ENCODE peak calls at places on chromosomes 4 and X, in eight cellular contexts. One of them, this sample, is unnamed.
A peak's percentile ranks its signal among the peaks of the same experiment; 100 is the strongest.

GRCh38 chr4:173794662-173795061 is 264.6 kb upstream of the HAND2 start:
- DNase-seq in SK-N-SH: no peak
- DNase-seq in HepG2: no peak
- DNase-seq in A549: no peak
- DNase-seq in HCT116: no peak
- DNase-seq in K562: no peak
- DNase-seq in GM23338: no peak
- DNase-seq in Panc1: no peak
- DNase-seq in this sample: no peak

GRCh38 chr4:127641524-127641923 is 8.8 kb downstream of the INTU start:
- DNase-seq in HepG2: no peak
- DNase-seq in GM23338: no peak
- DNase-seq in K562: no peak
- DNase-seq in Panc1: no peak
- DNase-seq in SK-N-SH: no peak
- DNase-seq in HCT116: no peak
- DNase-seq in A549: no peak
- DNase-seq in this sample: no peak

GRCh38 chrX:20319054-20319453 is 52.3 kb upstream of the RPS6KA3 start:
- DNase-seq in A549: no peak
- DNase-seq in HepG2: no peak
- DNase-seq in K562: no peak
- DNase-seq in Panc1: no peak
- DNase-seq in SK-N-SH: no peak
- DNase-seq in HCT116: no peak
- DNase-seq in GM23338: no peak
- DNase-seq in this sample: no peak

GRCh38 chr4:139528377-139529005 is 27.5 kb downstream of the SETD7 start:
- DNase-seq in HCT116: no peak
- DNase-seq in SK-N-SH: no peak
- DNase-seq in GM23338: no peak
- DNase-seq in Panc1: no peak
- DNase-seq in A549: no peak
- DNase-seq in HepG2: no peak
- DNase-seq in K562: no peak
- DNase-seq in this sample: peak; percentile 11

GRCh38 chrX:103520391-103520790 is 1.1 kb upstream of the RAB40A start:
- DNase-seq in GM23338: no peak
- DNase-seq in HCT116: no peak
- DNase-seq in HepG2: no peak
- DNase-seq in A549: no peak
- DNase-seq in SK-N-SH: no peak
- DNase-seq in K562: no peak
- DNase-seq in Panc1: no peak
- DNase-seq in this sample: no peak

GRCh38 chrX:109840585-109840984 is 107.5 kb upstream of the ACSL4 start:
- DNase-seq in SK-N-SH: no peak
- DNase-seq in Panc1: no peak
- DNase-seq in K562: peak; percentile 47
- DNase-seq in A549: peak; percentile 69
- DNase-seq in GM23338: no peak
- DNase-seq in HepG2: peak; percentile 17
- DNase-seq in HCT116: peak; percentile 21
- DNase-seq in this sample: no peak

GRCh38 chr4:81314196-81314896 is 99.3 kb upstream of the PRKG2 start:
- DNase-seq in Panc1: no peak
- DNase-seq in A549: peak; percentile 1
- DNase-seq in HepG2: no peak
- DNase-seq in K562: no peak
- DNase-seq in HCT116: no peak
- DNase-seq in GM23338: no peak
- DNase-seq in SK-N-SH: no peak
- DNase-seq in this sample: no peak

GRCh38 chrX:10288400-10288799 is 131.6 kb downstream of the CLCN4 start:
- DNase-seq in HCT116: no peak
- DNase-seq in SK-N-SH: no peak
- DNase-seq in Panc1: no peak
- DNase-seq in GM23338: no peak
- DNase-seq in HepG2: no peak
- DNase-seq in A549: peak; percentile 33
- DNase-seq in K562: no peak
- DNase-seq in this sample: no peak

GRCh38 chrX:118325453-118325852 is 20.5 kb upstream of the WDR44 start:
- DNase-seq in HepG2: no peak
- DNase-seq in Panc1: no peak
- DNase-seq in HCT116: no peak
- DNase-seq in SK-N-SH: no peak
- DNase-seq in GM23338: peak; percentile 22
- DNase-seq in A549: peak; percentile 22
- DNase-seq in K562: peak; percentile 14
- DNase-seq in this sample: no peak

GRCh38 chr4:22514431-22514830 is 1.4 kb downstream of the ADGRA3 start:
- DNase-seq in HCT116: no peak
- DNase-seq in Panc1: no peak
- DNase-seq in K562: no peak
- DNase-seq in HepG2: no peak
- DNase-seq in A549: no peak
- DNase-seq in SK-N-SH: no peak
- DNase-seq in GM23338: no peak
- DNase-seq in this sample: no peak

GRCh38 chr4:169799260-169799659 is 41.5 kb upstream of the HPF1 start:
- DNase-seq in HCT116: no peak
- DNase-seq in HepG2: no peak
- DNase-seq in Panc1: no peak
- DNase-seq in GM23338: no peak
- DNase-seq in SK-N-SH: no peak
- DNase-seq in K562: no peak
- DNase-seq in A549: no peak
- DNase-seq in this sample: no peak

GRCh38 chr4:22191565-22192301 is 243.2 kb upstream of the KCNIP4 start:
- DNase-seq in SK-N-SH: no peak
- DNase-seq in HCT116: no peak
- DNase-seq in A549: no peak
- DNase-seq in HepG2: no peak
- DNase-seq in GM23338: peak; percentile 16
- DNase-seq in K562: no peak
- DNase-seq in Panc1: no peak
- DNase-seq in this sample: no peak

GRCh38 chrX:45788941-45789348 is 588.3 kb upstream of the DIPK2B start:
- DNase-seq in GM23338: peak; percentile 44
- DNase-seq in A549: no peak
- DNase-seq in SK-N-SH: no peak
- DNase-seq in HCT116: no peak
- DNase-seq in Panc1: no peak
- DNase-seq in HepG2: no peak
- DNase-seq in K562: no peak
- DNase-seq in this sample: no peak

DNA sequence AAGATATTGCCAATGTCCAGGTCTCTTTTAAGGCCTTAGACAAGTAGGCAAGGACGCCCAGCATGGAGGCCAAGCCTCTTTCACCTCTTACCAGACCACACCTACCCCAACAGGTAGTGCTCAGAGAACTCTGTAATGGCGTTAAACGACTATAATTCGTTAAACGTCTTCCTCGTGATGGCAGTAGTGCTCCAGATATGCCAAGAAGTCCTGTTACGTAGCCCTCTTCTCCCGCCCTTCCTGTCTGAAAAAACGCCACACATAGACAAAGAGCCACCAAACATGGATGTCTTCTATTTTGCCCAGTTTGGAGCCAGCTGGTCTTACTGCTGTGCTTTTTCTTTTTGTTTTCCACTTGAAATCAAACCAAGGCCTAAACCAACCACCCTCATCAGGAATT is 190.7 kb downstream of the OR13H1 start:
- DNase-seq in GM23338: no peak
- DNase-seq in Panc1: peak; percentile 77
- DNase-seq in A549: no peak
- DNase-seq in K562: no peak
- DNase-seq in HCT116: no peak
- DNase-seq in HepG2: no peak
- DNase-seq in SK-N-SH: no peak
- DNase-seq in this sample: peak; percentile 93
- TF ChIP-seq REST in GM23338: no peak
- TF ChIP-seq REST in Panc1: no peak
- TF ChIP-seq REST in A549: no peak
- TF ChIP-seq REST in K562: no peak
- TF ChIP-seq REST in HCT116: no peak
- TF ChIP-seq REST in HepG2: no peak
- TF ChIP-seq REST in SK-N-SH: no peak
- TF ChIP-seq REST in this sample: no peak

GRCh38 chrX:65600106-65600505 is 65.5 kb upstream of the LAS1L start:
- DNase-seq in A549: no peak
- DNase-seq in HepG2: no peak
- DNase-seq in Panc1: no peak
- DNase-seq in K562: no peak
- DNase-seq in SK-N-SH: no peak
- DNase-seq in HCT116: no peak
- DNase-seq in GM23338: no peak
- DNase-seq in this sample: no peak

GRCh38 chrX:65601126-65601525 is 66.3 kb upstream of the MSN start:
- DNase-seq in Panc1: no peak
- DNase-seq in SK-N-SH: no peak
- DNase-seq in HCT116: no peak
- DNase-seq in GM23338: no peak
- DNase-seq in A549: no peak
- DNase-seq in K562: no peak
- DNase-seq in HepG2: no peak
- DNase-seq in this sample: no peak

GRCh38 chrX:65598559-65599147 is 64.1 kb upstream of the LAS1L start:
- DNase-seq in GM23338: no peak
- DNase-seq in HCT116: no peak
- DNase-seq in HepG2: no peak
- DNase-seq in Panc1: no peak
- DNase-seq in K562: no peak
- DNase-seq in SK-N-SH: no peak
- DNase-seq in A549: no peak
- DNase-seq in this sample: no peak

GRCh38 chrX:65596270-65596669 is 61.7 kb upstream of the LAS1L start:
- DNase-seq in SK-N-SH: no peak
- DNase-seq in Panc1: no peak
- DNase-seq in K562: peak; percentile 13
- DNase-seq in HepG2: no peak
- DNase-seq in HCT116: no peak
- DNase-seq in GM23338: no peak
- DNase-seq in A549: no peak
- DNase-seq in this sample: peak; percentile 43

GRCh38 chrX:65601530-65602281 is 65.7 kb upstream of the MSN start:
- DNase-seq in HepG2: peak; percentile 0
- DNase-seq in Panc1: no peak
- DNase-seq in GM23338: no peak
- DNase-seq in SK-N-SH: no peak
- DNase-seq in A549: peak; percentile 28
- DNase-seq in HCT116: no peak
- DNase-seq in K562: no peak
- DNase-seq in this sample: no peak
- TF ChIP-seq REST in HepG2: no peak
- TF ChIP-seq REST in Panc1: no peak
- TF ChIP-seq REST in GM23338: no peak
- TF ChIP-seq REST in SK-N-SH: no peak
- TF ChIP-seq REST in A549: no peak
- TF ChIP-seq REST in HCT116: no peak
- TF ChIP-seq REST in K562: no peak
- TF ChIP-seq REST in this sample: no peak

GRCh38 chr4:1291091-1291490 is 1.4 kb downstream of the MAEA start:
- DNase-seq in A549: no peak
- DNase-seq in K562: no peak
- DNase-seq in HepG2: no peak
- DNase-seq in Panc1: no peak
- DNase-seq in GM23338: no peak
- DNase-seq in SK-N-SH: no peak
- DNase-seq in HCT116: no peak
- DNase-seq in this sample: no peak

GRCh38 chr4:1289232-1290164 is at the start of gene MAEA:
- DNase-seq in SK-N-SH: peak; percentile 100
- DNase-seq in HepG2: peak; percentile 92
- DNase-seq in K562: peak; percentile 99
- DNase-seq in A549: peak; percentile 95
- DNase-seq in HCT116: peak; percentile 91
- DNase-seq in Panc1: peak; percentile 80
- DNase-seq in GM23338: peak; percentile 99
- DNase-seq in this sample: peak; percentile 83

GRCh38 chr4:1291996-1292702 is 2.5 kb downstream of the MAEA start:
- DNase-seq in SK-N-SH: no peak
- DNase-seq in HCT116: no peak
- DNase-seq in A549: no peak
- DNase-seq in K562: no peak
- DNase-seq in GM23338: no peak
- DNase-seq in HepG2: no peak
- DNase-seq in Panc1: no peak
- DNase-seq in this sample: no peak

GRCh38 chr4:1288786-1289185 is 905 bp upstream of the MAEA start:
- DNase-seq in HCT116: no peak
- DNase-seq in A549: no peak
- DNase-seq in K562: no peak
- DNase-seq in HepG2: no peak
- DNase-seq in Panc1: no peak
- DNase-seq in SK-N-SH: no peak
- DNase-seq in GM23338: no peak
- DNase-seq in this sample: no peak

GRCh38 chr4:1290165-1290977 is 680 bp downstream of the MAEA start:
- DNase-seq in GM23338: no peak
- DNase-seq in Panc1: no peak
- DNase-seq in A549: peak; percentile 10
- DNase-seq in K562: peak; percentile 20
- DNase-seq in HCT116: no peak
- DNase-seq in HepG2: no peak
- DNase-seq in SK-N-SH: no peak
- DNase-seq in this sample: no peak
- TF ChIP-seq REST in GM23338: no peak
- TF ChIP-seq REST in Panc1: no peak
- TF ChIP-seq REST in A549: no peak
- TF ChIP-seq REST in K562: no peak
- TF ChIP-seq REST in HCT116: no peak
- TF ChIP-seq REST in HepG2: no peak
- TF ChIP-seq REST in SK-N-SH: no peak
- TF ChIP-seq REST in this sample: no peak

DNA sequence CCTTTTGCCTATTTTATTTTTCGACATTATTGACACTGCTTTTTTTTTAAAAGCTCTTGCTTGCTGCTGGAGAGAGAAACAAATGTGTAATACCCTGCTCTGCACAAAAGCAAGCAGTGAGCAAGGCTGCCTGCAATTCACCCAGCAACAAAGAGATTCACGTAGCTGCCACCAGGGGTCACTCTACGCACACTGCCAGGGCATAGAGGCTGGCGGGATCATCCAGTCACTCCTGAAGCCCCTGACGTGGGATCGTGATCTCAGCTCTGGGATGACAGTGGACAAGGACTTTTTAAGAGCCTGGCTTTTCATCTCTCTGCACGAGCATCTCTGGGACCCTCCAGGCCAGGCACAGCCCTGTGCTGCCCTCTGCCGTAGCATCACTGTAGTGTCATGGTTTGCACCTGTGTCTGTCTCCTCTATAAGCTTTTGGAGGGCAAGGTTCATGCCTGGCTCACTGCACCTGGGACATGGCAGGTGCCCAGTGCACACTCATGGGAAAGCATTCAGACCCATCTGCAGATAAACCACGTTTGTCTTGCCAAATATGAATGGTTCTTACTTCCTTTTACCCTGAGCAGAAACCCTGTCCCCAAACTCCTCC is 19.8 kb downstream of the C4orf50 start:
- DNase-seq in SK-N-SH: peak; percentile 88
- DNase-seq in HepG2: peak; percentile 50
- DNase-seq in HCT116: peak; percentile 45
- DNase-seq in A549: peak; percentile 61
- DNase-seq in Panc1: peak; percentile 41
- DNase-seq in K562: peak; percentile 74
- DNase-seq in GM23338: peak; percentile 85
- DNase-seq in this sample: no peak
- TF ChIP-seq REST in SK-N-SH: no peak
- TF ChIP-seq REST in HepG2: no peak
- TF ChIP-seq REST in HCT116: no peak
- TF ChIP-seq REST in A549: no peak
- TF ChIP-seq REST in Panc1: no peak
- TF ChIP-seq REST in K562: no peak
- TF ChIP-seq REST in GM23338: no peak
- TF ChIP-seq REST in this sample: no peak

This sample was measured in GM12878.